ENCODE peak calls at places on chromosomes 11 and 22, in eight cellular contexts. One of them, this sample, is unnamed.

GRCh38 chr22:49971232-49972162 is 10.9 kb downstream of the PIM3 start:
- DNase-seq in stimulated activated CD4-positive, alpha-beta T cell treated with anti-CD3 and anti-CD28 coated beads, Interleukin-12 subunit alpha, Interleukin-12 subunit beta, amount 100 ng/mL, for 24 hours: peak; percentile 77
- DNase-seq in CD8-positive, alpha-beta memory T cell: no peak
- DNase-seq in BE2C: peak; percentile 49
- DNase-seq in ELF-1: peak; percentile 19
- DNase-seq in WERI-Rb-1: no peak
- DNase-seq in A549: peak; percentile 33
- DNase-seq in RWPE1: no peak
- DNase-seq in this sample: peak; percentile 72

GRCh38 chr11:117239295-117239694 is 6.8 kb downstream of the RNF214 start:
- DNase-seq in stimulated activated CD4-positive, alpha-beta T cell treated with anti-CD3 and anti-CD28 coated beads, Interleukin-12 subunit alpha, Interleukin-12 subunit beta, amount 100 ng/mL, for 24 hours: no peak
- DNase-seq in BE2C: no peak
- DNase-seq in RWPE1: peak; percentile 78
- DNase-seq in CD8-positive, alpha-beta memory T cell: no peak
- DNase-seq in ELF-1: no peak
- DNase-seq in A549: peak; percentile 37
- DNase-seq in WERI-Rb-1: peak; percentile 25
- DNase-seq in this sample: no peak

GRCh38 chr22:39661842-39662676 is 91.5 kb downstream of the CACNA1I start:
- DNase-seq in BE2C: no peak
- DNase-seq in RWPE1: peak; percentile 58
- DNase-seq in CD8-positive, alpha-beta memory T cell: peak; percentile 84
- DNase-seq in A549: no peak
- DNase-seq in stimulated activated CD4-positive, alpha-beta T cell treated with anti-CD3 and anti-CD28 coated beads, Interleukin-12 subunit alpha, Interleukin-12 subunit beta, amount 100 ng/mL, for 24 hours: peak; percentile 76
- DNase-seq in WERI-Rb-1: no peak
- DNase-seq in ELF-1: peak; percentile 85
- DNase-seq in this sample: peak; percentile 79

GRCh38 chr11:10350341-10350740 is 45.5 kb downstream of the ADM start:
- DNase-seq in WERI-Rb-1: no peak
- DNase-seq in RWPE1: peak; percentile 67
- DNase-seq in CD8-positive, alpha-beta memory T cell: no peak
- DNase-seq in stimulated activated CD4-positive, alpha-beta T cell treated with anti-CD3 and anti-CD28 coated beads, Interleukin-12 subunit alpha, Interleukin-12 subunit beta, amount 100 ng/mL, for 24 hours: no peak
- DNase-seq in ELF-1: peak; percentile 90
- DNase-seq in A549: no peak
- DNase-seq in BE2C: no peak
- DNase-seq in this sample: peak; percentile 44

GRCh38 chr11:93329936-93330445 is 551 bp upstream of the DEUP1 start:
- DNase-seq in RWPE1: peak; percentile 4
- DNase-seq in A549: peak; percentile 2
- DNase-seq in WERI-Rb-1: peak; percentile 12
- DNase-seq in stimulated activated CD4-positive, alpha-beta T cell treated with anti-CD3 and anti-CD28 coated beads, Interleukin-12 subunit alpha, Interleukin-12 subunit beta, amount 100 ng/mL, for 24 hours: no peak
- DNase-seq in BE2C: no peak
- DNase-seq in ELF-1: peak; percentile 49
- DNase-seq in CD8-positive, alpha-beta memory T cell: no peak
- DNase-seq in this sample: no peak

GRCh38 chr11:130137999-130138398 is 21.6 kb upstream of the ST14 start:
- DNase-seq in stimulated activated CD4-positive, alpha-beta T cell treated with anti-CD3 and anti-CD28 coated beads, Interleukin-12 subunit alpha, Interleukin-12 subunit beta, amount 100 ng/mL, for 24 hours: no peak
- DNase-seq in ELF-1: no peak
- DNase-seq in A549: no peak
- DNase-seq in WERI-Rb-1: no peak
- DNase-seq in BE2C: no peak
- DNase-seq in CD8-positive, alpha-beta memory T cell: no peak
- DNase-seq in RWPE1: no peak
- DNase-seq in this sample: no peak

GRCh38 chr22:44355688-44356070 is 42.9 kb upstream of the SHISAL1 start:
- DNase-seq in stimulated activated CD4-positive, alpha-beta T cell treated with anti-CD3 and anti-CD28 coated beads, Interleukin-12 subunit alpha, Interleukin-12 subunit beta, amount 100 ng/mL, for 24 hours: no peak
- DNase-seq in RWPE1: no peak
- DNase-seq in CD8-positive, alpha-beta memory T cell: no peak
- DNase-seq in A549: no peak
- DNase-seq in WERI-Rb-1: no peak
- DNase-seq in BE2C: peak; percentile 2
- DNase-seq in ELF-1: no peak
- DNase-seq in this sample: no peak

GRCh38 chr11:110337570-110338193 is 41.3 kb upstream of the RDX start:
- DNase-seq in stimulated activated CD4-positive, alpha-beta T cell treated with anti-CD3 and anti-CD28 coated beads, Interleukin-12 subunit alpha, Interleukin-12 subunit beta, amount 100 ng/mL, for 24 hours: no peak
- DNase-seq in BE2C: no peak
- DNase-seq in WERI-Rb-1: no peak
- DNase-seq in RWPE1: peak; percentile 46
- DNase-seq in ELF-1: peak; percentile 85
- DNase-seq in A549: no peak
- DNase-seq in CD8-positive, alpha-beta memory T cell: no peak
- DNase-seq in this sample: peak; percentile 49

GRCh38 chr11:34250732-34251639 is 106.8 kb downstream of the ABTB2 start:
- DNase-seq in WERI-Rb-1: no peak
- DNase-seq in RWPE1: peak; percentile 85
- DNase-seq in A549: peak; percentile 71
- DNase-seq in stimulated activated CD4-positive, alpha-beta T cell treated with anti-CD3 and anti-CD28 coated beads, Interleukin-12 subunit alpha, Interleukin-12 subunit beta, amount 100 ng/mL, for 24 hours: peak; percentile 48
- DNase-seq in ELF-1: peak; percentile 67
- DNase-seq in BE2C: peak; percentile 58
- DNase-seq in CD8-positive, alpha-beta memory T cell: peak; percentile 58
- DNase-seq in this sample: peak; percentile 62

GRCh38 chr11:32088117-32088941 is 2.5 kb upstream of the RCN1 start:
- DNase-seq in stimulated activated CD4-positive, alpha-beta T cell treated with anti-CD3 and anti-CD28 coated beads, Interleukin-12 subunit alpha, Interleukin-12 subunit beta, amount 100 ng/mL, for 24 hours: no peak
- DNase-seq in A549: no peak
- DNase-seq in CD8-positive, alpha-beta memory T cell: no peak
- DNase-seq in RWPE1: peak; percentile 72
- DNase-seq in ELF-1: peak; percentile 14
- DNase-seq in BE2C: no peak
- DNase-seq in WERI-Rb-1: no peak
- DNase-seq in this sample: peak; percentile 61

GRCh38 chr11:71197096-71197495 is 55.3 kb downstream of the SHANK2 start:
- DNase-seq in stimulated activated CD4-positive, alpha-beta T cell treated with anti-CD3 and anti-CD28 coated beads, Interleukin-12 subunit alpha, Interleukin-12 subunit beta, amount 100 ng/mL, for 24 hours: no peak
- DNase-seq in ELF-1: no peak
- DNase-seq in A549: no peak
- DNase-seq in RWPE1: no peak
- DNase-seq in WERI-Rb-1: no peak
- DNase-seq in BE2C: no peak
- DNase-seq in CD8-positive, alpha-beta memory T cell: no peak
- DNase-seq in this sample: no peak

GRCh38 chr11:21260101-21260500 is 590.7 kb downstream of the NELL1 start:
- DNase-seq in BE2C: no peak
- DNase-seq in CD8-positive, alpha-beta memory T cell: no peak
- DNase-seq in A549: no peak
- DNase-seq in WERI-Rb-1: no peak
- DNase-seq in stimulated activated CD4-positive, alpha-beta T cell treated with anti-CD3 and anti-CD28 coated beads, Interleukin-12 subunit alpha, Interleukin-12 subunit beta, amount 100 ng/mL, for 24 hours: no peak
- DNase-seq in ELF-1: no peak
- DNase-seq in RWPE1: no peak
- DNase-seq in this sample: no peak